ENCODE peak calls at places on chromosome 16, in five cellular contexts. E is pancreas; I is activated CD8-positive, alpha-beta T cell treated with anti-CD3 and anti-CD28 coated beads for 36 hours; X is activated naive CD8-positive, alpha-beta T cell treated with anti-CD3 and anti-CD28 coated beads, Interleukin-2, amount 10 ng/mL, durations not matched to agents 7 days and 5 days; M is activated T-cell treated with anti-CD3 and anti-CD28 coated beads, Interleukin-2, amount 50 U/mL, for 4 hours. S is an unnamed sample.

GRCh38 chr16:88999457-89000206 is 22.6 kb upstream of the CBFA2T3 start:
- ATAC-seq in E (no peak), I (peak; percentile 83), M (peak; percentile 89), X (no peak), S (no peak)

GRCh38 chr16:77304134-77304533 is 104.9 kb downstream of the SYCE1L start:
- ATAC-seq in X (no peak), M (no peak), I (no peak), E (no peak), S (no peak)

GRCh38 chr16:57070424-57070823 is 22.0 kb upstream of the CPNE2 start:
- ATAC-seq in M (no peak), E (no peak), X (no peak), I (no peak), S (no peak)

GRCh38 chr16:79061199-79061598 is 539.3 kb downstream of the MAF start:
- ATAC-seq in M (no peak), X (no peak), I (no peak), E (no peak), S (no peak)

GRCh38 chr16:49620158-49620867 is 235.6 kb downstream of the ZNF423 start:
- ATAC-seq in X (no peak), M (no peak), E (peak; percentile 87), I (no peak), S (peak; percentile 28)

GRCh38 chr16:11682655-11683096 is 14.4 kb downstream of the SNN start:
- ATAC-seq in X (no peak), I (peak; percentile 40), M (peak; percentile 53), E (no peak), S (no peak)

GRCh38 chr16:88867561-88868246 is 1.2 kb upstream of the PABPN1L start:
- ATAC-seq in E (no peak), M (no peak), I (no peak), X (no peak), S (no peak)

GRCh38 chr16:81997738-81998137 is 13.5 kb downstream of the SDR42E1 start:
- ATAC-seq in X (no peak), E (peak; percentile 71), I (no peak), M (no peak), S (peak; percentile 27)

GRCh38 chr16:54897930-54898329 is 32.7 kb upstream of the IRX5 start:
- ATAC-seq in M (no peak), X (no peak), I (no peak), E (no peak), S (no peak)

GRCh38 chr16:1028524-1029258 is 43.9 kb upstream of the SSTR5 start:
- ATAC-seq in X (no peak), M (no peak), I (no peak), E (no peak), S (no peak)

GRCh38 chr16:23650674-23651073 is 9.4 kb downstream of the DCTN5 start:
- ATAC-seq in I (no peak), X (no peak), M (peak; percentile 70), E (no peak), S (no peak)

GRCh38 chr16:87653234-87653633 is 50.9 kb downstream of the JPH3 start:
- ATAC-seq in X (no peak), M (peak; percentile 25), I (peak; percentile 64), E (no peak), S (no peak)

GRCh38 chr16:11129378-11129781 is 126.6 kb downstream of the SOCS1 start:
- ATAC-seq in X (no peak), I (no peak), E (no peak), M (no peak), S (no peak)

GRCh38 chr16:85717393-85718152 is 28.8 kb upstream of the GINS2 start:
- ATAC-seq in E (peak; percentile 86), I (peak; percentile 68), M (peak; percentile 65), X (peak; percentile 40), S (peak; percentile 48)

GRCh38 chr16:57039148-57039812 is 49.9 kb downstream of the NLRC5 start:
- ATAC-seq in E (no peak), I (peak; percentile 22), X (peak; percentile 34), M (no peak), S (no peak)